ENCODE peak calls at places on chromosome 5, in eight cellular contexts. R is CD4-positive, CD25-positive, alpha-beta regulatory T cell; U is pancreas; I is right atrium auricular region; E is hepatocyte; C is heart left ventricle; Z is SK-N-MC; A is left lung. Q is an unnamed sample. For H3K36me3, the result is how much of the 10 kb centered on the place peaks cover.

GRCh38 chr5:143041972-143042770 is 272.0 kb downstream of the ARHGAP26 start:
- DNase-seq in A (no peak), U (no peak), C (no peak), I (no peak), Z (no peak), E (no peak), R (no peak), Q (no peak)

GRCh38 chr5:169114466-169114865 is 186.5 kb downstream of the SLIT3 start:
- DNase-seq in I (no peak), A (no peak), C (no peak), R (no peak), E (no peak), U (no peak), Z (no peak), Q (no peak)

GRCh38 chr5:55303238-55303690 is 4.2 kb downstream of the DHX29 start:
- DNase-seq in A (no peak), I (no peak), C (no peak), U (no peak), Z (no peak), R (no peak), E (no peak), Q (no peak)

GRCh38 chr5:126339215-126339805 is 83.9 kb upstream of the GRAMD2B start:
- DNase-seq in A (no peak), U (peak), C (no peak), R (peak), E (peak), Z (peak), I (no peak), Q (no peak)

GRCh38 chr5:83097582-83098265 is 20.4 kb downstream of the XRCC4 start:
- DNase-seq in A (no peak), E (peak), R (no peak), U (no peak), C (no peak), Z (no peak), I (no peak), Q (no peak)

GRCh38 chr5:122237906-122238305 is 74.1 kb upstream of the SNCAIP start:
- DNase-seq in A (no peak), U (no peak), C (no peak), R (no peak), Z (no peak), E (no peak), I (no peak), Q (no peak)

GRCh38 chr5:129631946-129632345 is 115.9 kb upstream of the MINAR2 start:
- DNase-seq in I (no peak), E (no peak), R (no peak), A (no peak), Z (no peak), C (no peak), U (no peak), Q (no peak)

GRCh38 chr5:92687793-92688467 is 893.1 kb downstream of the NR2F1-AS1 start:
- DNase-seq in C (no peak), I (no peak), U (no peak), R (no peak), A (no peak), Z (no peak), E (peak), Q (no peak)

GRCh38 chr5:142006363-142007236 is 6.2 kb downstream of the GNPDA1 start:
- DNase-seq in R (peak), C (no peak), E (no peak), A (no peak), U (no peak), I (no peak), Z (no peak), Q (no peak)

GRCh38 chr5:156815988-156816599 is 34.0 kb upstream of the PPP1R2B start:
- DNase-seq in R (peak), U (peak), C (peak), A (no peak), E (peak), I (no peak), Z (no peak), Q (no peak)

GRCh38 chr5:174500636-174501035 is 223.7 kb upstream of the MSX2 start:
- DNase-seq in U (no peak), C (no peak), I (no peak), Z (no peak), E (no peak), R (no peak), A (no peak), Q (no peak)

GRCh38 chr5:107313921-107314320 is 356.8 kb downstream of the EFNA5 start:
- DNase-seq in A (no peak), E (no peak), U (no peak), C (no peak), I (no peak), Z (no peak), R (no peak), Q (no peak)

GRCh38 chr5:55817030-55817429 is 34.1 kb upstream of the IL31RA start:
- DNase-seq in E (no peak), Z (peak), I (no peak), U (no peak), A (no peak), C (no peak), R (no peak), Q (no peak)

GRCh38 chr5:179227578-179228311 is 117.5 kb downstream of the ADAMTS2 start:
- DNase-seq in I (no peak), U (no peak), Z (no peak), R (no peak), C (no peak), E (no peak), A (peak), Q (peak)

GRCh38 chr5:41009228-41009627 is 61.9 kb downstream of the MROH2B start:
- DNase-seq in C (peak), Z (peak), R (no peak), U (no peak), E (no peak), A (no peak), I (peak), Q (no peak)

GRCh38 chr5:111976705-111977104 is 219.7 kb upstream of the NREP start:
- DNase-seq in R (no peak), C (no peak), I (no peak), Z (no peak), A (no peak), E (no peak), U (no peak), Q (no peak)

GRCh38 chr5:178083942-178084341 is 29.4 kb upstream of the N4BP3 start:
- DNase-seq in I (no peak), E (no peak), R (no peak), U (no peak), A (no peak), Z (no peak), C (no peak), Q (no peak)

GRCh38 chr5:1936413-1936812 is 53.7 kb upstream of the IRX4 start:
- DNase-seq in U (no peak), I (no peak), A (no peak), Z (no peak), E (no peak), C (no peak), R (no peak), Q (no peak)

GRCh38 chr5:175655411-175655810 is 2.5 kb upstream of the HRH2 start:
- DNase-seq in Z (no peak), U (no peak), C (no peak), I (no peak), A (no peak), R (no peak), E (no peak), Q (no peak)

GRCh38 chr5:67164856-67165523 is 31.6 kb downstream of the CD180 start:
- DNase-seq in C (no peak), U (no peak), I (no peak), Z (no peak), R (no peak), A (peak), E (no peak), Q (no peak)

GRCh38 chr5:152332696-152333095 is 72.4 kb downstream of the NMUR2 start:
- DNase-seq in A (no peak), E (no peak), Z (no peak), C (no peak), I (no peak), R (no peak), U (no peak), Q (no peak)

GRCh38 chr5:12392246-12392645 is 488.0 kb upstream of the CTNND2 start:
- DNase-seq in C (no peak), R (no peak), A (no peak), Z (no peak), U (no peak), I (no peak), E (no peak), Q (no peak)

GRCh38 chr5:145777445-145778063 is 57.6 kb downstream of the PRELID2 start:
- DNase-seq in I (no peak), A (peak), E (no peak), U (no peak), Z (no peak), R (no peak), C (no peak), Q (no peak)

GRCh38 chr5:95216136-95216955 is 68.5 kb downstream of the MCTP1 start:
- DNase-seq in E (no peak), U (no peak), R (no peak), C (no peak), Z (no peak), A (no peak), I (no peak), Q (no peak)

GRCh38 chr5:135034186-135034962 is at the start of gene PITX1:
- DNase-seq in A (peak), R (no peak), E (peak), C (no peak), I (no peak), Z (no peak), U (peak), Q (peak)

GRCh38 chr5:14400085-14400484 is 181.5 kb upstream of the OTULINL start:
- DNase-seq in E (no peak), Z (no peak), A (no peak), I (no peak), U (no peak), R (no peak), C (no peak), Q (no peak)

GRCh38 chr5:3835817-3836216 is 240.2 kb downstream of the IRX1 start:
- DNase-seq in Z (no peak), E (no peak), R (no peak), U (no peak), A (no peak), C (no peak), I (no peak), Q (no peak)

DNA sequence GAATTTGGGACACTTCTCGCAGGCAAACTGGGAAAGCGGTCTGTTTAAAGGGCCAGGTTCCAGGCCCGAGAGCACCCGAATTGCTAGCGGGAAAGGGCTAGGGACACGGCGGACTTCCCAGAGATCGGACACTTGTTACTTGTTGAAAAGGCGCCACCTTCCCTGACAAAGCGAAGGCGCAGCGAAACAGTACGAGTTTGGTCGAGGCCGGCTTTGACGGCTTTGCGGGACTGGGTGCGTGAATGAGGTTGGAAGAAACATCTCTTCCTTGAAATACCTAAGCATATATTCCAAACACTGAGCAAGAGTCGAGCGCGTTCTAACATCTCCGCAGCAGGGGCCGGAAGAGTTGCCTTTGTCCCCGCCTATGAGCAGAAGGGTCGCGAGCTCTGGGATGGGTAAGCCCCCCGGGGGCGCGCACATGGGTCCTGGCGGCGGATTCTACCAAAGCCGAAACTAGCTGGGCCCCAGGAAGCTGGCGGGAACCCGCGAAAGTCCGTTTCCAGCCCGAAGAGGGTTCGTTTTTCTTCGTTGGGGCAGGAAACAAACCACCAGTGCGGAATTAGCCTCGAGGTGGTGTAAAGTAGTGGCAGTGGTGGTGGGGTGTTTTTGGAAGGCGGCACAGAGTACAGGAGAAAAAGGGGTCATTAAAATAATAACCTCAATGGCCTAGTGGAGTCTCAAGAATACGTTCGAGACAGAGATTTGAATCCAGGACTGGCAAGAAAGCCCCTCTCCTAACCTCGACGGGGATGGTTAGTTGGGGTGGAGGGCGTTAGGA is 1.5 kb downstream of the GDNF start:
- DNase-seq in C (no peak), I (no peak), U (no peak), E (peak), A (no peak), R (no peak), Z (no peak), Q (no peak)
- H3K4me3 ChIP-seq in C (peak), I (peak), U (no peak), E (peak), A (no peak), R (no peak), Z (no peak), Q (no peak)

GRCh38 chr5:6819521-6819920 is 106.3 kb downstream of the TENT4A start:
- DNase-seq in I (no peak), Z (no peak), E (peak), R (no peak), U (no peak), C (no peak), A (no peak), Q (no peak)
- H3K27ac ChIP-seq in I (no peak), Z (no peak), E (no peak), R (no peak), U (no peak), C (no peak), A (no peak), Q (no peak)

GRCh38 chr5:149215478-149216042 is 56.1 kb upstream of the AFAP1L1 start:
- DNase-seq in I (peak), A (no peak), C (peak), U (no peak), E (no peak), R (no peak), Z (no peak), Q (no peak)
- H3K36me3 ChIP-seq in I (under half), A (under half), C (under half), U (under half), E (under half), R (under half), Z (under half), Q (under half)

GRCh38 chr5:61896811-61897210 is 409.2 kb upstream of the KIF2A start:
- DNase-seq in Z (no peak), R (no peak), E (no peak), C (no peak), I (no peak), U (no peak), A (no peak), Q (no peak)
- H3K4me3 ChIP-seq in Z (no peak), R (no peak), E (no peak), C (no peak), I (no peak), U (no peak), A (no peak), Q (no peak)

GRCh38 chr5:57741326-57741725 is 258.7 kb upstream of the ACTBL2 start:
- DNase-seq in E (no peak), C (no peak), I (no peak), R (no peak), Z (no peak), A (no peak), U (no peak), Q (no peak)
- H3K27ac ChIP-seq in E (no peak), C (no peak), I (no peak), R (no peak), Z (no peak), A (no peak), U (no peak), Q (peak)

DNA sequence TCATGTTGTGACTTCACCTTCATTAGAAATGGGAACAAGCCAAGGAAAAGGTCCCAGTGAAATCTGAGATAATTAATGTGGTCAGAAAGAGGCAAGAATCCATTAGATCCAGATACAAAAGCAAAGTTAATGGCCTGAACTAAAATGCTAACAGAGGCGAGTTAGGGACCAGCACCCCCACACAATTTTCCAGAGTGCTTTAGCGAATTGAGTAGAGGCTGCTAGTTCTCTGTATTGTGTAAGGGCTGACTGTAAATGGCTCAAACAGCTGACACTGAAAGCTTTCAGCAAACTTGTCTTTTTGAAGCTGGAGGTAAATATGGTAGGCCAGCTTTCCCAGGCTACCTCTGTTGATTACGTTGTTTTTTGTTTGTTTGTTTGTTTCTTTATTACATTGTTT is 75.5 kb downstream of the CSNK1A1 start:
- DNase-seq in E (no peak), C (no peak), U (no peak), R (no peak), A (no peak), I (no peak), Z (no peak), Q (no peak)
- H3K36me3 ChIP-seq in E (under half), C (under half), U (under half), R (under half), A (under half), I (under half), Z (under half), Q (under half)

Q was measured in RWPE2.